ENCODE peak calls at places on chromosomes 6 and 20, in ten cellular contexts. One of them, this sample, is unnamed.

GRCh38 chr6:133567656-133568055 is 321.3 kb upstream of the TCF21 start:
- DNase-seq in ovary: no peak
- DNase-seq in left lung: no peak
- DNase-seq in GM23338: no peak
- DNase-seq in prostate gland: no peak
- DNase-seq in endodermal cell: no peak
- DNase-seq in right lobe of liver: no peak
- DNase-seq in IMR-90: peak
- DNase-seq in cardiac muscle cell: no peak
- DNase-seq in GM23248: peak
- DNase-seq in this sample: no peak

GRCh38 chr6:142301421-142302391 is at the start of gene ADGRG6:
- DNase-seq in cardiac muscle cell: peak
- DNase-seq in GM23338: peak
- DNase-seq in prostate gland: peak
- DNase-seq in endodermal cell: peak
- DNase-seq in left lung: peak
- DNase-seq in ovary: no peak
- DNase-seq in right lobe of liver: peak
- DNase-seq in GM23248: peak
- DNase-seq in IMR-90: peak
- DNase-seq in this sample: peak

GRCh38 chr6:72406517-72406916 is 215.3 kb upstream of the KCNQ5 start:
- DNase-seq in IMR-90: no peak
- DNase-seq in left lung: no peak
- DNase-seq in GM23248: no peak
- DNase-seq in endodermal cell: no peak
- DNase-seq in ovary: no peak
- DNase-seq in cardiac muscle cell: no peak
- DNase-seq in prostate gland: no peak
- DNase-seq in GM23338: no peak
- DNase-seq in right lobe of liver: no peak
- DNase-seq in this sample: no peak

GRCh38 chr6:33814663-33814985 is 10.8 kb upstream of the MLN start:
- DNase-seq in left lung: no peak
- DNase-seq in prostate gland: no peak
- DNase-seq in IMR-90: no peak
- DNase-seq in GM23338: no peak
- DNase-seq in GM23248: no peak
- DNase-seq in ovary: no peak
- DNase-seq in right lobe of liver: no peak
- DNase-seq in endodermal cell: no peak
- DNase-seq in cardiac muscle cell: no peak
- DNase-seq in this sample: no peak

GRCh38 chr6:3575701-3576100 is 118.9 kb upstream of the SLC22A23 start:
- DNase-seq in prostate gland: no peak
- DNase-seq in GM23338: peak
- DNase-seq in endodermal cell: peak
- DNase-seq in cardiac muscle cell: no peak
- DNase-seq in right lobe of liver: no peak
- DNase-seq in ovary: no peak
- DNase-seq in GM23248: no peak
- DNase-seq in left lung: no peak
- DNase-seq in IMR-90: no peak
- DNase-seq in this sample: no peak

GRCh38 chr20:50380697-50381040 is 129.5 kb upstream of the PTPN1 start:
- DNase-seq in endodermal cell: no peak
- DNase-seq in cardiac muscle cell: no peak
- DNase-seq in ovary: peak
- DNase-seq in GM23248: peak
- DNase-seq in left lung: no peak
- DNase-seq in IMR-90: peak
- DNase-seq in GM23338: peak
- DNase-seq in right lobe of liver: peak
- DNase-seq in prostate gland: peak
- DNase-seq in this sample: no peak

GRCh38 chr6:148934534-148934933 is 187.7 kb downstream of the UST start:
- DNase-seq in IMR-90: peak
- DNase-seq in cardiac muscle cell: peak
- DNase-seq in GM23338: no peak
- DNase-seq in ovary: peak
- DNase-seq in GM23248: peak
- DNase-seq in left lung: peak
- DNase-seq in endodermal cell: no peak
- DNase-seq in right lobe of liver: no peak
- DNase-seq in prostate gland: no peak
- DNase-seq in this sample: no peak

GRCh38 chr20:37954626-37955025 is 51.7 kb downstream of the VSTM2L start:
- DNase-seq in endodermal cell: peak
- DNase-seq in GM23248: no peak
- DNase-seq in cardiac muscle cell: no peak
- DNase-seq in ovary: no peak
- DNase-seq in IMR-90: no peak
- DNase-seq in left lung: no peak
- DNase-seq in GM23338: no peak
- DNase-seq in prostate gland: no peak
- DNase-seq in right lobe of liver: no peak
- DNase-seq in this sample: no peak

GRCh38 chr6:137237413-137238170 is 18.4 kb upstream of the IFNGR1 start:
- DNase-seq in prostate gland: no peak
- DNase-seq in ovary: no peak
- DNase-seq in GM23248: peak
- DNase-seq in IMR-90: peak
- DNase-seq in right lobe of liver: no peak
- DNase-seq in GM23338: no peak
- DNase-seq in endodermal cell: no peak
- DNase-seq in left lung: no peak
- DNase-seq in cardiac muscle cell: no peak
- DNase-seq in this sample: peak

GRCh38 chr20:19757487-19757972 is 528 bp upstream of the RIN2 start:
- DNase-seq in prostate gland: peak
- DNase-seq in ovary: peak
- DNase-seq in left lung: peak
- DNase-seq in IMR-90: peak
- DNase-seq in cardiac muscle cell: peak
- DNase-seq in right lobe of liver: peak
- DNase-seq in GM23248: peak
- DNase-seq in GM23338: peak
- DNase-seq in endodermal cell: peak
- DNase-seq in this sample: peak

GRCh38 chr6:161264181-161264580 is 9.7 kb downstream of the AGPAT4 start:
- DNase-seq in IMR-90: no peak
- DNase-seq in ovary: no peak
- DNase-seq in left lung: no peak
- DNase-seq in cardiac muscle cell: no peak
- DNase-seq in GM23338: no peak
- DNase-seq in GM23248: no peak
- DNase-seq in endodermal cell: no peak
- DNase-seq in right lobe of liver: no peak
- DNase-seq in prostate gland: no peak
- DNase-seq in this sample: no peak

GRCh38 chr6:41066867-41067304 is 5.3 kb downstream of the OARD1 start:
- DNase-seq in right lobe of liver: peak
- DNase-seq in cardiac muscle cell: peak
- DNase-seq in IMR-90: peak
- DNase-seq in GM23248: peak
- DNase-seq in ovary: peak
- DNase-seq in left lung: peak
- DNase-seq in GM23338: peak
- DNase-seq in endodermal cell: peak
- DNase-seq in prostate gland: peak
- DNase-seq in this sample: peak

GRCh38 chr20:36402708-36403107 is 96.6 kb downstream of the DLGAP4 start:
- DNase-seq in endodermal cell: no peak
- DNase-seq in prostate gland: no peak
- DNase-seq in right lobe of liver: no peak
- DNase-seq in GM23338: no peak
- DNase-seq in IMR-90: no peak
- DNase-seq in cardiac muscle cell: no peak
- DNase-seq in ovary: no peak
- DNase-seq in GM23248: no peak
- DNase-seq in left lung: no peak
- DNase-seq in this sample: no peak
- H3K27ac ChIP-seq in endodermal cell: no peak
- H3K27ac ChIP-seq in prostate gland: no peak
- H3K27ac ChIP-seq in right lobe of liver: no peak
- H3K27ac ChIP-seq in GM23338: no peak
- H3K27ac ChIP-seq in IMR-90: no peak
- H3K27ac ChIP-seq in cardiac muscle cell: no peak
- H3K27ac ChIP-seq in ovary: no peak
- H3K27ac ChIP-seq in GM23248: no peak
- H3K27ac ChIP-seq in left lung: no peak
- H3K27ac ChIP-seq in this sample: no peak

DNA sequence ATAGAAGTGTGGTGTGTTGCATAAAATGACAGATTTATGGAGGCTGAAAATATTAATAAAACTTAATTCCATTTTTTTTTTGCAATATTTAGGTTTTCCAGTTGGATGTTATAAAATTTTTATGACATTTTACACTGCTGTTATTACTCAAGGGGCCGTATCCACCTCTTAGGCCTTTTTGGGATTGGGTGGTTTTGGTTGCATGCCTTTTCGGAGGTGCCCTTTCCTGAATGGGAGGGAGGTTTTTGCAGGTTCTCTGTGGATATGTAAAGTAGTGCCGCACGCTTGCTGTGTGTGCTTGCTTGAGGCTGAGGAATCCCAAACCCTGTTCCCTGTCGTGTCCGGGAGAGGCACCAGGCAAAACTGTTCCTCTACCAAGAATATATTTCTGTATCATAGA is 6.8 kb downstream of the ARID1B start:
- DNase-seq in cardiac muscle cell: no peak
- DNase-seq in GM23248: no peak
- DNase-seq in right lobe of liver: no peak
- DNase-seq in endodermal cell: no peak
- DNase-seq in IMR-90: no peak
- DNase-seq in GM23338: peak
- DNase-seq in ovary: no peak
- DNase-seq in left lung: no peak
- DNase-seq in prostate gland: no peak
- DNase-seq in this sample: no peak
- H3K4me3 ChIP-seq in cardiac muscle cell: peak
- H3K4me3 ChIP-seq in GM23248: peak
- H3K4me3 ChIP-seq in right lobe of liver: no peak
- H3K4me3 ChIP-seq in endodermal cell: peak
- H3K4me3 ChIP-seq in IMR-90: no peak
- H3K4me3 ChIP-seq in GM23338: peak
- H3K4me3 ChIP-seq in ovary: no peak
- H3K4me3 ChIP-seq in left lung: no peak
- H3K4me3 ChIP-seq in prostate gland: no peak
- H3K4me3 ChIP-seq in this sample: no peak

GRCh38 chr20:57451356-57451755 is 60.2 kb downstream of the RBM38 start:
- DNase-seq in cardiac muscle cell: no peak
- DNase-seq in GM23338: no peak
- DNase-seq in GM23248: no peak
- DNase-seq in left lung: no peak
- DNase-seq in prostate gland: no peak
- DNase-seq in IMR-90: no peak
- DNase-seq in right lobe of liver: no peak
- DNase-seq in ovary: no peak
- DNase-seq in endodermal cell: no peak
- DNase-seq in this sample: no peak

GRCh38 chr20:57451759-57452661 is 60.8 kb downstream of the RBM38 start:
- DNase-seq in endodermal cell: no peak
- DNase-seq in IMR-90: no peak
- DNase-seq in GM23338: no peak
- DNase-seq in ovary: no peak
- DNase-seq in prostate gland: no peak
- DNase-seq in right lobe of liver: no peak
- DNase-seq in GM23248: no peak
- DNase-seq in cardiac muscle cell: no peak
- DNase-seq in left lung: no peak
- DNase-seq in this sample: no peak

GRCh38 chr20:57450419-57450818 is 59.2 kb downstream of the RBM38 start:
- DNase-seq in prostate gland: no peak
- DNase-seq in cardiac muscle cell: no peak
- DNase-seq in IMR-90: peak
- DNase-seq in left lung: peak
- DNase-seq in ovary: no peak
- DNase-seq in endodermal cell: no peak
- DNase-seq in right lobe of liver: peak
- DNase-seq in GM23248: peak
- DNase-seq in GM23338: no peak
- DNase-seq in this sample: no peak

GRCh38 chr20:57449398-57450354 is 58.5 kb downstream of the RBM38 start:
- DNase-seq in prostate gland: no peak
- DNase-seq in GM23248: no peak
- DNase-seq in left lung: no peak
- DNase-seq in cardiac muscle cell: no peak
- DNase-seq in right lobe of liver: no peak
- DNase-seq in IMR-90: no peak
- DNase-seq in ovary: no peak
- DNase-seq in endodermal cell: no peak
- DNase-seq in GM23338: no peak
- DNase-seq in this sample: no peak

GRCh38 chr20:57450931-57451330 is 59.7 kb downstream of the RBM38 start:
- DNase-seq in cardiac muscle cell: no peak
- DNase-seq in prostate gland: no peak
- DNase-seq in GM23248: no peak
- DNase-seq in left lung: no peak
- DNase-seq in ovary: no peak
- DNase-seq in GM23338: no peak
- DNase-seq in endodermal cell: no peak
- DNase-seq in IMR-90: no peak
- DNase-seq in right lobe of liver: no peak
- DNase-seq in this sample: no peak
- H3K27ac ChIP-seq in cardiac muscle cell: peak
- H3K27ac ChIP-seq in prostate gland: no peak
- H3K27ac ChIP-seq in GM23248: no peak
- H3K27ac ChIP-seq in left lung: peak
- H3K27ac ChIP-seq in ovary: no peak
- H3K27ac ChIP-seq in GM23338: no peak
- H3K27ac ChIP-seq in endodermal cell: no peak
- H3K27ac ChIP-seq in IMR-90: no peak
- H3K27ac ChIP-seq in right lobe of liver: no peak
- H3K27ac ChIP-seq in this sample: no peak

DNA sequence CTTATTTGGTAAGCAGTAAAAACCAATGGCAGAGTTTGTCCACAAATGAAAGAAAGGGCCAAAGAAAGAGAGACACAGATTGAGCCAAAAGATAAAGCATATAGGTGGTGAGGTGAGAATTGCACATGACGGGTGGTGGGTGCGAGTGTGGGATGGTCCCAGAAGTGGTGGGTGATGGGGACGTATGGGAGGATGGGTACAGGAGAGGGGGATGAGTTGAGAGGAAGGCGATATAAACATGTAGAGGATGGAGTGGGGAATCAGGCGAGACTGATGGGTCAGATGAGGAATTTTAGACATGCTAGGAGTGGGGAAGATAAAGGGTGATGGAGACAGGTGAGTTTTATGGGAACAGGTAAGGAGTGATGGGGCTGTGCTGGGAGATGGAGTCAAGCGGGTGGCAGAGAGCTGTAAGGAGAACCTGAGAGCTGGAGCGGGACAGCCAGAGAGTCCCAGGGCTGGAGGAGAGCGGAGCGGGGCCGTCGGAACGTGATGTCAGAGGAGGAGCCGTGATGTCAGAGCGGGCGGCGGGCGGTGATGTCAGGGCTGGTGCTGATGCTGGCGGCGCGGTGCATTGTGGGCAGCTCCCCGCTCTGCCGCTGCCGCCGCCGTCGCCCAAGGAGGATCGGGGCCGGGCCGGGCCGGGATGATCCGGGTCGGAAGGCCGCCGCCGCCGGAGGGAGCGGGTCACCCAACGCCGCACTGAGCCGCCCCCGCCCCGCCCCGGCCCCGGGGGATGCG is at the start of gene TTBK1:
- DNase-seq in right lobe of liver: no peak
- DNase-seq in GM23338: peak
- DNase-seq in GM23248: peak
- DNase-seq in prostate gland: no peak
- DNase-seq in ovary: no peak
- DNase-seq in endodermal cell: no peak
- DNase-seq in left lung: no peak
- DNase-seq in cardiac muscle cell: no peak
- DNase-seq in IMR-90: no peak
- DNase-seq in this sample: no peak
- H3K4me3 ChIP-seq in right lobe of liver: no peak
- H3K4me3 ChIP-seq in GM23338: peak
- H3K4me3 ChIP-seq in GM23248: no peak
- H3K4me3 ChIP-seq in prostate gland: no peak
- H3K4me3 ChIP-seq in ovary: no peak
- H3K4me3 ChIP-seq in endodermal cell: no peak
- H3K4me3 ChIP-seq in left lung: no peak
- H3K4me3 ChIP-seq in cardiac muscle cell: no peak
- H3K4me3 ChIP-seq in IMR-90: no peak
- H3K4me3 ChIP-seq in this sample: no peak